ENCODE peak calls at places on chromosome 14, in nine cellular contexts. T is EL; N is stimulated activated CD4-positive, alpha-beta T cell treated with anti-CD3 and anti-CD28 coated beads, Interleukin-4, amount 100 ng/mL, for 1 hour; L is tibial artery; S is left cardiac atrium; K is activated naive CD4-positive, alpha-beta T cell treated with anti-CD3 and anti-CD28 coated beads, Interleukin-2, amount 10 ng/mL, durations not matched to agents 7 days and 5 days; J is HTR-8/SVneo; E is HCT116; D is CD8-positive, alpha-beta memory T cell. V is an unnamed sample.

GRCh38 chr14:22159049-22159448 is 430.0 kb downstream of the DAD1 start:
- DNase-seq in T (no peak), N (no peak), L (no peak), S (no peak), K (no peak), J (no peak), E (no peak), D (no peak), V (no peak)

GRCh38 chr14:100532154-100532915 is 54.9 kb downstream of the BEGAIN start:
- DNase-seq in T (no peak), N (no peak), L (no peak), S (peak), K (peak), J (no peak), E (no peak), D (no peak), V (peak)

GRCh38 chr14:74528406-74528805 is 34.8 kb downstream of the ISCA2 start:
- DNase-seq in T (no peak), N (no peak), L (no peak), S (no peak), K (no peak), J (no peak), E (no peak), D (no peak), V (no peak)

GRCh38 chr14:71063351-71063750 is 156.1 kb downstream of the PCNX1 start:
- DNase-seq in T (no peak), N (no peak), L (no peak), S (no peak), K (no peak), J (no peak), E (no peak), D (no peak), V (no peak)

GRCh38 chr14:90447720-90448497 is 51.1 kb downstream of the CALM1 start:
- DNase-seq in T (no peak), N (no peak), L (no peak), S (no peak), K (no peak), J (no peak), E (no peak), D (no peak), V (no peak)

GRCh38 chr14:61822458-61822857 is 60.2 kb downstream of the SNAPC1 start:
- DNase-seq in T (no peak), N (no peak), L (no peak), S (no peak), K (no peak), J (no peak), E (no peak), D (no peak), V (no peak)

GRCh38 chr14:66163023-66163422 is 323.1 kb upstream of the CCDC196 start:
- DNase-seq in T (no peak), N (no peak), L (no peak), S (no peak), K (no peak), J (no peak), E (no peak), D (no peak), V (no peak)

GRCh38 chr14:99986416-99986815 is 78.8 kb upstream of the EVL start:
- DNase-seq in T (peak), N (no peak), L (no peak), S (no peak), K (no peak), J (no peak), E (no peak), D (no peak), V (no peak)

GRCh38 chr14:91293281-91293680 is 48.8 kb upstream of the GPR68 start:
- DNase-seq in T (no peak), N (no peak), L (no peak), S (no peak), K (no peak), J (no peak), E (no peak), D (no peak), V (no peak)

GRCh38 chr14:93975791-93976476 is 436 bp downstream of the ASB2 start:
- DNase-seq in T (no peak), N (no peak), L (no peak), S (no peak), K (peak), J (no peak), E (no peak), D (no peak), V (no peak)

GRCh38 chr14:93832665-93833064 is 44.4 kb upstream of the PRIMA1 start:
- DNase-seq in T (no peak), N (no peak), L (peak), S (peak), K (no peak), J (no peak), E (no peak), D (no peak), V (no peak)

GRCh38 chr14:81927069-81927468 is 393.4 kb upstream of the SEL1L start:
- DNase-seq in T (no peak), N (no peak), L (no peak), S (no peak), K (no peak), J (no peak), E (no peak), D (no peak), V (no peak)

GRCh38 chr14:36655963-36656768 is 5.5 kb upstream of the PAX9 start:
- DNase-seq in T (no peak), N (no peak), L (no peak), S (no peak), K (no peak), J (no peak), E (peak), D (no peak), V (no peak)

GRCh38 chr14:37122919-37123639 is 49.3 kb downstream of the SLC25A21 start:
- DNase-seq in T (peak), N (no peak), L (no peak), S (no peak), K (no peak), J (no peak), E (no peak), D (no peak), V (no peak)

GRCh38 chr14:62159314-62159713 is 397.1 kb downstream of the SNAPC1 start:
- DNase-seq in T (no peak), N (no peak), L (no peak), S (no peak), K (no peak), J (no peak), E (no peak), D (no peak), V (no peak)

GRCh38 chr14:25406818-25407217 is 356.9 kb upstream of the STXBP6 start:
- DNase-seq in T (peak), N (no peak), L (no peak), S (no peak), K (no peak), J (no peak), E (no peak), D (no peak), V (no peak)

GRCh38 chr14:68886109-68886434 is 93.0 kb downstream of the ACTN1 start:
- DNase-seq in T (no peak), N (no peak), L (peak), S (no peak), K (no peak), J (no peak), E (no peak), D (no peak), V (peak)

GRCh38 chr14:35944847-35945246 is 118.7 kb downstream of the BRMS1L start:
- DNase-seq in T (no peak), N (peak), L (no peak), S (no peak), K (peak), J (peak), E (peak), D (peak), V (no peak)

GRCh38 chr14:24674204-24674970 is 40.4 kb upstream of the GZMB start:
- DNase-seq in T (no peak), N (no peak), L (no peak), S (no peak), K (peak), J (no peak), E (no peak), D (peak), V (no peak)

GRCh38 chr14:59244581-59244980 is 56.1 kb downstream of the DAAM1 start:
- DNase-seq in T (no peak), N (no peak), L (no peak), S (no peak), K (no peak), J (no peak), E (no peak), D (no peak), V (no peak)

V was measured in posterior vena cava.